ENCODE peak calls at places on chromosomes 1 and 21, in eight cellular contexts. One of them, this sample, is unnamed.

GRCh38 chr1:192937128-192937527 is 122.0 kb downstream of the UCHL5 start:
- DNase-seq in KBM-7: no peak
- DNase-seq in GM03348: no peak
- DNase-seq in AG08396: no peak
- DNase-seq in fibroblast of pulmonary artery: no peak
- DNase-seq in testis: no peak
- DNase-seq in ACHN: no peak
- DNase-seq in effector memory CD4-positive, alpha-beta T cell: no peak
- DNase-seq in this sample: no peak

GRCh38 chr1:209884665-209885117 is 53.3 kb upstream of the SYT14 start:
- DNase-seq in AG08396: peak; percentile 95
- DNase-seq in testis: no peak
- DNase-seq in ACHN: peak; percentile 100
- DNase-seq in fibroblast of pulmonary artery: peak; percentile 99
- DNase-seq in GM03348: peak; percentile 94
- DNase-seq in KBM-7: no peak
- DNase-seq in effector memory CD4-positive, alpha-beta T cell: no peak
- DNase-seq in this sample: peak; percentile 86

GRCh38 chr1:19668893-19669292 is 4.2 kb downstream of the HTR6 start:
- DNase-seq in KBM-7: no peak
- DNase-seq in GM03348: no peak
- DNase-seq in testis: no peak
- DNase-seq in effector memory CD4-positive, alpha-beta T cell: no peak
- DNase-seq in fibroblast of pulmonary artery: no peak
- DNase-seq in AG08396: no peak
- DNase-seq in ACHN: no peak
- DNase-seq in this sample: no peak

GRCh38 chr1:113027008-113027407 is 46.0 kb upstream of the LRIG2 start:
- DNase-seq in testis: no peak
- DNase-seq in AG08396: no peak
- DNase-seq in KBM-7: no peak
- DNase-seq in ACHN: no peak
- DNase-seq in effector memory CD4-positive, alpha-beta T cell: no peak
- DNase-seq in GM03348: no peak
- DNase-seq in fibroblast of pulmonary artery: no peak
- DNase-seq in this sample: no peak

GRCh38 chr1:25615563-25616079 is 970 bp upstream of the MAN1C1 start:
- DNase-seq in KBM-7: peak; percentile 50
- DNase-seq in effector memory CD4-positive, alpha-beta T cell: no peak
- DNase-seq in GM03348: no peak
- DNase-seq in AG08396: no peak
- DNase-seq in testis: no peak
- DNase-seq in ACHN: no peak
- DNase-seq in fibroblast of pulmonary artery: no peak
- DNase-seq in this sample: no peak

GRCh38 chr21:26614251-26614650 is 41.2 kb upstream of the CYYR1 start:
- DNase-seq in AG08396: no peak
- DNase-seq in KBM-7: no peak
- DNase-seq in testis: no peak
- DNase-seq in ACHN: no peak
- DNase-seq in fibroblast of pulmonary artery: no peak
- DNase-seq in GM03348: no peak
- DNase-seq in effector memory CD4-positive, alpha-beta T cell: no peak
- DNase-seq in this sample: no peak

GRCh38 chr21:40043866-40044265 is 176.6 kb downstream of the PCP4 start:
- DNase-seq in ACHN: no peak
- DNase-seq in fibroblast of pulmonary artery: no peak
- DNase-seq in effector memory CD4-positive, alpha-beta T cell: no peak
- DNase-seq in AG08396: no peak
- DNase-seq in testis: no peak
- DNase-seq in KBM-7: no peak
- DNase-seq in GM03348: no peak
- DNase-seq in this sample: no peak

GRCh38 chr1:183926978-183927377 is 110.5 kb downstream of the COLGALT2 start:
- DNase-seq in GM03348: no peak
- DNase-seq in fibroblast of pulmonary artery: peak; percentile 85
- DNase-seq in testis: no peak
- DNase-seq in ACHN: peak; percentile 31
- DNase-seq in AG08396: no peak
- DNase-seq in effector memory CD4-positive, alpha-beta T cell: no peak
- DNase-seq in KBM-7: no peak
- DNase-seq in this sample: no peak

GRCh38 chr1:113946668-113947387 is 17.7 kb downstream of the HIPK1 start:
- DNase-seq in AG08396: no peak
- DNase-seq in testis: no peak
- DNase-seq in KBM-7: no peak
- DNase-seq in GM03348: no peak
- DNase-seq in fibroblast of pulmonary artery: no peak
- DNase-seq in effector memory CD4-positive, alpha-beta T cell: no peak
- DNase-seq in ACHN: no peak
- DNase-seq in this sample: no peak

GRCh38 chr1:20185834-20186782 is at the start of the genes PLA2G2C and UBXN10:
- DNase-seq in effector memory CD4-positive, alpha-beta T cell: peak; percentile 22
- DNase-seq in testis: peak; percentile 90
- DNase-seq in AG08396: no peak
- DNase-seq in fibroblast of pulmonary artery: no peak
- DNase-seq in ACHN: no peak
- DNase-seq in GM03348: peak; percentile 27
- DNase-seq in KBM-7: no peak
- DNase-seq in this sample: peak; percentile 88

GRCh38 chr1:15833069-15833679 is 14.3 kb upstream of the SPEN start:
- DNase-seq in fibroblast of pulmonary artery: no peak
- DNase-seq in AG08396: no peak
- DNase-seq in testis: peak; percentile 60
- DNase-seq in KBM-7: peak; percentile 92
- DNase-seq in ACHN: no peak
- DNase-seq in effector memory CD4-positive, alpha-beta T cell: peak; percentile 57
- DNase-seq in GM03348: peak; percentile 52
- DNase-seq in this sample: peak; percentile 76

GRCh38 chr1:87853576-87854351 is 525.1 kb downstream of the LMO4 start:
- DNase-seq in GM03348: peak; percentile 4
- DNase-seq in KBM-7: no peak
- DNase-seq in ACHN: no peak
- DNase-seq in fibroblast of pulmonary artery: peak; percentile 78
- DNase-seq in AG08396: peak; percentile 7
- DNase-seq in effector memory CD4-positive, alpha-beta T cell: no peak
- DNase-seq in testis: peak; percentile 29
- DNase-seq in this sample: no peak

GRCh38 chr1:28147264-28148094 is 29.0 kb downstream of the PTAFR start:
- DNase-seq in fibroblast of pulmonary artery: no peak
- DNase-seq in ACHN: no peak
- DNase-seq in effector memory CD4-positive, alpha-beta T cell: no peak
- DNase-seq in GM03348: no peak
- DNase-seq in KBM-7: no peak
- DNase-seq in AG08396: no peak
- DNase-seq in testis: no peak
- DNase-seq in this sample: no peak

GRCh38 chr1:179120736-179121135 is 38.9 kb downstream of the TOR3A start:
- DNase-seq in AG08396: no peak
- DNase-seq in ACHN: no peak
- DNase-seq in KBM-7: no peak
- DNase-seq in effector memory CD4-positive, alpha-beta T cell: no peak
- DNase-seq in fibroblast of pulmonary artery: no peak
- DNase-seq in testis: no peak
- DNase-seq in GM03348: no peak
- DNase-seq in this sample: no peak

GRCh38 chr1:186503210-186503609 is 42.3 kb upstream of the PDC start:
- DNase-seq in GM03348: no peak
- DNase-seq in effector memory CD4-positive, alpha-beta T cell: no peak
- DNase-seq in AG08396: no peak
- DNase-seq in testis: no peak
- DNase-seq in KBM-7: no peak
- DNase-seq in fibroblast of pulmonary artery: no peak
- DNase-seq in ACHN: no peak
- DNase-seq in this sample: no peak

GRCh38 chr1:22773981-22774471 is 63.4 kb downstream of the EPHB2 start:
- DNase-seq in GM03348: peak; percentile 88
- DNase-seq in ACHN: no peak
- DNase-seq in fibroblast of pulmonary artery: peak; percentile 85
- DNase-seq in AG08396: peak; percentile 70
- DNase-seq in effector memory CD4-positive, alpha-beta T cell: no peak
- DNase-seq in KBM-7: no peak
- DNase-seq in testis: peak; percentile 89
- DNase-seq in this sample: peak; percentile 56

GRCh38 chr1:246727594-246727993 is 3.4 kb downstream of the SCCPDH start:
- DNase-seq in ACHN: no peak
- DNase-seq in fibroblast of pulmonary artery: no peak
- DNase-seq in GM03348: no peak
- DNase-seq in KBM-7: no peak
- DNase-seq in AG08396: no peak
- DNase-seq in testis: no peak
- DNase-seq in effector memory CD4-positive, alpha-beta T cell: no peak
- DNase-seq in this sample: no peak

GRCh38 chr1:232033285-232033684 is 406.7 kb downstream of the DISC1 start:
- DNase-seq in GM03348: no peak
- DNase-seq in AG08396: no peak
- DNase-seq in effector memory CD4-positive, alpha-beta T cell: no peak
- DNase-seq in KBM-7: no peak
- DNase-seq in testis: no peak
- DNase-seq in ACHN: no peak
- DNase-seq in fibroblast of pulmonary artery: no peak
- DNase-seq in this sample: no peak

GRCh38 chr1:23384312-23385058 is 14.8 kb upstream of the ZNF436 start:
- DNase-seq in testis: no peak
- DNase-seq in fibroblast of pulmonary artery: peak; percentile 84
- DNase-seq in GM03348: peak; percentile 56
- DNase-seq in ACHN: peak; percentile 19
- DNase-seq in effector memory CD4-positive, alpha-beta T cell: no peak
- DNase-seq in KBM-7: peak; percentile 55
- DNase-seq in AG08396: no peak
- DNase-seq in this sample: no peak

This sample was measured in lower leg skin.